ENCODE peak calls at places on chromosomes 16 and 17, in ten cellular contexts. T is IMR-90, V is body of pancreas, U is transverse colon, D is adrenal gland, E is HCT116, G is A549, J is HepG2, S is vagina, O is ovary. B is an unnamed sample.
A peak's percentile ranks its signal among the peaks of the same experiment; 100 is the strongest.

GRCh38 chr17:55172612-55173011 is 92.1 kb upstream of the HLF start:
- DNase-seq in T (no peak), V (no peak), U (no peak), D (no peak), E (no peak), G (no peak), J (no peak), S (no peak), O (no peak), B (no peak)

GRCh38 chr17:16472539-16472938 is 19.5 kb downstream of the LRRC75A start:
- DNase-seq in T (no peak), V (no peak), U (no peak), D (no peak), E (no peak), G (no peak), J (no peak), S (no peak), O (no peak), B (no peak)

GRCh38 chr17:69170377-69170776 is 28.7 kb upstream of the ABCA6 start:
- DNase-seq in T (no peak), V (no peak), U (no peak), D (no peak), E (no peak), G (no peak), J (no peak), S (no peak), O (no peak), B (no peak)

GRCh38 chr16:84603115-84603816 is 14.6 kb downstream of the COTL1 start:
- DNase-seq in T (peak; percentile 99), V (peak; percentile 83), U (peak; percentile 75), D (peak; percentile 94), E (peak; percentile 55), G (peak; percentile 85), J (no peak), S (peak; percentile 94), O (peak; percentile 60), B (peak; percentile 77)

GRCh38 chr17:55769625-55770000 is 18.8 kb downstream of the PCTP start:
- DNase-seq in T (peak; percentile 87), V (peak; percentile 36), U (peak; percentile 17), D (no peak), E (no peak), G (peak; percentile 12), J (no peak), S (no peak), O (no peak), B (peak; percentile 42)

GRCh38 chr16:15054357-15055140 is 1.3 kb downstream of the NTAN1 start:
- DNase-seq in T (no peak), V (no peak), U (no peak), D (no peak), E (no peak), G (no peak), J (no peak), S (no peak), O (no peak), B (no peak)

GRCh38 chr16:71883193-71883848 is 661 bp downstream of the ZNF821 start:
- DNase-seq in T (peak; percentile 6), V (peak; percentile 31), U (peak; percentile 61), D (no peak), E (no peak), G (peak; percentile 31), J (no peak), S (no peak), O (peak; percentile 65), B (peak; percentile 21)

GRCh38 chr17:36665417-36665816 is 64.0 kb downstream of the MRM1 start:
- DNase-seq in T (no peak), V (no peak), U (no peak), D (no peak), E (no peak), G (peak; percentile 60), J (no peak), S (no peak), O (no peak), B (peak; percentile 84)

GRCh38 chr17:42279776-42280630 is 3.8 kb upstream of the STAT5B start:
- DNase-seq in T (no peak), V (no peak), U (no peak), D (peak; percentile 15), E (no peak), G (no peak), J (no peak), S (no peak), O (no peak), B (no peak)

GRCh38 chr17:42305543-42306384 is 17.5 kb downstream of the STAT5A start:
- DNase-seq in T (no peak), V (no peak), U (no peak), D (peak; percentile 77), E (no peak), G (no peak), J (no peak), S (no peak), O (no peak), B (no peak)

GRCh38 chr17:69268442-69269068 is 39.9 kb upstream of the ABCA10 start:
- DNase-seq in T (no peak), V (no peak), U (no peak), D (no peak), E (no peak), G (peak; percentile 47), J (peak; percentile 94), S (no peak), O (no peak), B (no peak)

GRCh38 chr17:68053237-68054030 is 17.9 kb downstream of the KPNA2 start:
- DNase-seq in T (peak; percentile 84), V (peak; percentile 20), U (no peak), D (no peak), E (no peak), G (no peak), J (no peak), S (peak; percentile 90), O (no peak), B (no peak)

GRCh38 chr17:56988901-56989572 is 11.1 kb downstream of the SCPEP1 start:
- DNase-seq in T (no peak), V (no peak), U (no peak), D (no peak), E (no peak), G (no peak), J (no peak), S (no peak), O (no peak), B (no peak)

GRCh38 chr17:56994009-56994792 is 16.3 kb downstream of the SCPEP1 start:
- DNase-seq in T (peak; percentile 26), V (no peak), U (no peak), D (no peak), E (no peak), G (no peak), J (no peak), S (no peak), O (no peak), B (no peak)

GRCh38 chr17:56995776-56996175 is 17.8 kb downstream of the SCPEP1 start:
- DNase-seq in T (peak; percentile 19), V (no peak), U (no peak), D (no peak), E (no peak), G (no peak), J (no peak), S (no peak), O (no peak), B (no peak)

GRCh38 chr17:56997313-56997712 is 19.4 kb downstream of the SCPEP1 start:
- DNase-seq in T (no peak), V (no peak), U (no peak), D (no peak), E (no peak), G (no peak), J (no peak), S (no peak), O (no peak), B (no peak)

DNA sequence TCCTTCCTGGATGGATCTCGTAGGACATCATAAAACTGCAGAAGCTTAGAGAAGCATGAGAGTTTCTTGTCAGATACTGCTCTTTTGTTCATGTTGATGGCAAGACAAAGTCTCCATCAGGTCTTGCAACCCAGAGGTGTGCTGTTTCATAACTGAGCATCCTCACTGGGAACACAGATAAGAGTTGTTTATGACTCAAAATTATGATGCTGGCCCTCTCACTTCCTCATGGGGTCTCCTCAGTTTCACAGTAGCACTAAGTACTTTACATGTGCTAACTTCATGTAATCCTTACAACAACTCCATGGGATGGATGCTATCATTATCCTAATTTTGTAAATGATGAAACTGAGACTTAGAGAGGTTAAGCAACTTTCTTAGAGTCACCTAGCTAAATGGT is 14.4 kb downstream of the SCPEP1 start:
- DNase-seq in T (no peak), V (no peak), U (no peak), D (no peak), E (no peak), G (no peak), J (no peak), S (peak; percentile 25), O (no peak), B (no peak)
- TF ChIP-seq POLR2A in T (no peak), V (no peak), U (no peak), D (no peak), E (no peak), G (no peak), J (no peak), S (no peak), O (no peak), B (no peak)

DNA sequence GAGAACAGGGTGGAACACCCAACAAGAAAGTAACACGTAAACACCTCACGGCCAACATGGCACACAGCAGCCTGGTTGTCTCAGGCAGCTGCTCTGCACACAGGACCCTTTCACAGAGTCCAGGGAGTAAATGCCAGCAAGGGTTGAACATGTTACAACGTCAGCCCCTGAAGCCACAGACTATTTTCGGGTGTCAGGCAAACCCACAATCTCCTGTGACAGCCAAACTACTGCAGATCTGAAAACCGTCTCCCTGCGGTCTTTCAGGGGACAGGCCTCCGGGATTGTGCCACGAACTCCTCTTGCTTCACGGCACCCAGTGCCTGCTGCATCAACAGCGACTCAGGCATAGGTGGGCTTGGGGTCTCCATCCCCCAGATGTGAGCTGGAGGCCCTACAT is 127.7 kb downstream of the XYLT1 start:
- DNase-seq in T (no peak), V (peak; percentile 49), U (peak; percentile 54), D (no peak), E (no peak), G (no peak), J (no peak), S (no peak), O (no peak), B (no peak)
- TF ChIP-seq POLR2A in T (no peak), V (no peak), U (no peak), D (no peak), E (no peak), G (no peak), J (no peak), S (no peak), O (no peak), B (no peak)

DNA sequence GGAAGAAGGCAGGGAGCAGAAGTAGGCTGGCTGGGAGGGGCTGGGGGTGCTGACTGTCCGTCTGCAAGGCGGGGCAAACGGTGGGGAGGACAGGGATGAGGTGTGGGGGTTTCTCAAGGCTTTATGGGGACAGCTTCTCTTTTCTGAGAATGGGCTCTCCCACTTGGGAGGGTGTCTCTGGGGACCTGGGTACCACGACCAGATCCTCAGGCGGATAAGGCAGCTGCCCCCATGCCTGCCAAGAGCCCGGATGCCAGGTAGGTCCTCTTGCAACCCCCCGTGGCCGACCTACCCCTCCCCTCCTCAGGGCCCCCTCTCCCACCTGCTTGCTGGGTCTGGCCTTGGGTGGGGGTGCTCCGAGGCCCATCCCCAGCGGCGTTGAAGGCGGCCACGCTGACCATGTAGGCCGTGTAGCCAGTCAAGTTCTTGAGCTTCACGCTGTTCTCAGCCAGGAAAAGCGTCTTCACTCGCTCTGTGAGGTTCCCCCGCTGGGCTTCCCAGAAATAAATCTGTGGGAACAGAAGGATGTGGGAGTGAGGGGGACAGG is 56.4 kb upstream of the CDC42EP4 start:
- DNase-seq in T (no peak), V (no peak), U (no peak), D (no peak), E (no peak), G (no peak), J (no peak), S (no peak), O (no peak), B (no peak)
- TF ChIP-seq POLR2A in T (no peak), V (no peak), U (no peak), D (no peak), E (no peak), G (no peak), J (no peak), S (no peak), O (no peak), B (no peak)

GRCh38 chr17:7060165-7060890 is 16.4 kb upstream of the SLC16A11 start:
- DNase-seq in T (peak; percentile 69), V (no peak), U (no peak), D (no peak), E (peak; percentile 96), G (peak; percentile 96), J (peak; percentile 59), S (no peak), O (no peak), B (peak; percentile 76)
- TF ChIP-seq POLR2A in T (no peak), V (no peak), U (no peak), D (no peak), E (no peak), G (no peak), J (no peak), S (no peak), O (no peak), B (no peak)